ENCODE peak calls at places on chromosomes 12 and 14, in eight cellular contexts. U is stimulated activated CD4-positive, alpha-beta T cell treated with anti-CD3 and anti-CD28 coated beads, Interleukin-1b, Interleukin-23, amount 100 ng/mL, for 1 hour; I is central memory CD4-positive, alpha-beta T cell; O is left ventricle myocardium superior; Q is cardiac fibroblast; N is HTR-8/SVneo; J is T-cell; X is GM23248. D is an unnamed sample.

GRCh38 chr12:15220961-15221885 is at the start of gene RERG:
- DNase-seq in U (peak; percentile 36), X (peak; percentile 81), Q (peak; percentile 75), J (peak; percentile 65), O (peak; percentile 91), N (peak; percentile 8), I (peak; percentile 61), D (peak; percentile 84)

GRCh38 chr14:32738206-32738871 is 200.3 kb upstream of the NPAS3 start:
- DNase-seq in Q (no peak), I (no peak), X (no peak), J (no peak), N (no peak), U (no peak), O (peak; percentile 17), D (no peak)

GRCh38 chr12:65923228-65923627 is 98.9 kb downstream of the HMGA2 start:
- DNase-seq in J (no peak), Q (no peak), O (no peak), X (no peak), U (no peak), N (no peak), I (no peak), D (no peak)

GRCh38 chr12:115335594-115335993 is 651.6 kb upstream of the TBX3 start:
- DNase-seq in I (no peak), J (no peak), X (no peak), Q (no peak), O (peak; percentile 56), U (no peak), N (no peak), D (no peak)

GRCh38 chr12:38152816-38153736 is 163.5 kb upstream of the ALG10B start:
- DNase-seq in J (no peak), I (no peak), U (no peak), Q (no peak), X (no peak), N (no peak), O (no peak), D (no peak)

GRCh38 chr12:87848248-87848868 is 180.8 kb downstream of the C12orf50 start:
- DNase-seq in Q (peak; percentile 80), O (no peak), J (no peak), N (peak; percentile 31), X (peak; percentile 67), U (no peak), I (peak; percentile 9), D (no peak)

GRCh38 chr14:89598548-89599186 is 181.6 kb upstream of the FOXN3 start:
- DNase-seq in I (no peak), X (peak; percentile 13), O (no peak), J (no peak), N (no peak), U (no peak), Q (peak; percentile 24), D (no peak)

GRCh38 chr12:91722072-91722471 is 423.6 kb downstream of the BTG1 start:
- DNase-seq in N (no peak), Q (peak; percentile 19), U (no peak), J (no peak), X (peak; percentile 1), O (no peak), I (no peak), D (no peak)

GRCh38 chr12:132067182-132067581 is 76.9 kb downstream of the DDX51 start:
- DNase-seq in Q (no peak), N (no peak), O (no peak), X (no peak), J (no peak), I (no peak), U (no peak), D (no peak)

GRCh38 chr12:110754101-110754793 is 11.6 kb upstream of the PPP1CC start:
- DNase-seq in N (no peak), J (no peak), U (no peak), X (peak; percentile 27), Q (peak; percentile 29), O (no peak), I (no peak), D (no peak)

GRCh38 chr12:69023840-69024239 is 90.9 kb upstream of the CPM start:
- DNase-seq in Q (no peak), J (no peak), N (no peak), U (no peak), X (no peak), I (no peak), O (no peak), D (no peak)

GRCh38 chr12:57218030-57218853 is 1.6 kb downstream of the NXPH4 start:
- DNase-seq in I (no peak), O (no peak), U (no peak), N (no peak), X (peak; percentile 64), J (no peak), Q (no peak), D (no peak)

GRCh38 chr12:46617167-46617566 is 208.6 kb downstream of the SLC38A4 start:
- DNase-seq in Q (peak; percentile 92), O (peak; percentile 26), J (no peak), U (no peak), X (peak; percentile 96), I (no peak), N (no peak), D (no peak)

GRCh38 chr12:46005151-46005797 is 14.9 kb upstream of the SCAF11 start:
- DNase-seq in O (no peak), Q (peak; percentile 45), I (no peak), U (no peak), J (no peak), X (peak; percentile 43), N (no peak), D (no peak)

GRCh38 chr14:60195179-60195810 is 30.1 kb upstream of the DHRS7 start:
- DNase-seq in U (no peak), I (no peak), Q (no peak), O (no peak), X (no peak), J (no peak), N (no peak), D (no peak)

GRCh38 chr12:57135939-57136338 is 7.7 kb downstream of the LRP1 start:
- DNase-seq in J (no peak), I (no peak), N (no peak), Q (no peak), O (peak; percentile 83), X (peak; percentile 77), U (no peak), D (no peak)

GRCh38 chr14:40098468-40098867 is 666.2 kb upstream of the FBXO33 start:
- DNase-seq in Q (no peak), J (no peak), N (no peak), I (no peak), O (no peak), U (no peak), X (no peak), D (no peak)

GRCh38 chr12:14393736-14394135 is 28.3 kb downstream of the ATF7IP start:
- DNase-seq in O (no peak), N (no peak), U (no peak), J (no peak), I (no peak), X (peak; percentile 46), Q (peak; percentile 75), D (no peak)

GRCh38 chr14:54023027-54023426 is 66.4 kb upstream of the BMP4 start:
- DNase-seq in J (no peak), N (no peak), U (no peak), Q (no peak), X (no peak), O (no peak), I (no peak), D (no peak)

GRCh38 chr14:103028161-103028767 is 29.1 kb downstream of the CDC42BPB start:
- DNase-seq in I (no peak), N (no peak), U (no peak), Q (no peak), J (no peak), O (no peak), X (no peak), D (no peak)